ENCODE peak calls at places on chromosomes 13 and 19, in six cellular contexts. One of them, this sample, is unnamed.

GRCh38 chr19:44602071-44602470 is 11.3 kb upstream of the IGSF23 start:
- DNase-seq in T-cell: no peak
- DNase-seq in NCI-H1417: peak
- DNase-seq in NCI-H2029 treated with DMSO at 0.1 percent for 48 hours: peak
- DNase-seq in AG08396: no peak
- DNase-seq in occipital lobe: no peak
- DNase-seq in this sample: peak

GRCh38 chr13:75196112-75196855 is 285.7 kb downstream of the TBC1D4 start:
- DNase-seq in AG08396: no peak
- DNase-seq in NCI-H1417: no peak
- DNase-seq in occipital lobe: no peak
- DNase-seq in T-cell: no peak
- DNase-seq in NCI-H2029 treated with DMSO at 0.1 percent for 48 hours: no peak
- DNase-seq in this sample: no peak

GRCh38 chr19:45087531-45087930 is 5.4 kb upstream of the PPP1R37 start:
- DNase-seq in occipital lobe: no peak
- DNase-seq in NCI-H2029 treated with DMSO at 0.1 percent for 48 hours: no peak
- DNase-seq in AG08396: no peak
- DNase-seq in NCI-H1417: no peak
- DNase-seq in T-cell: peak
- DNase-seq in this sample: no peak

GRCh38 chr13:51923983-51924539 is 62.3 kb downstream of the CCDC70 start:
- DNase-seq in AG08396: no peak
- DNase-seq in T-cell: no peak
- DNase-seq in NCI-H2029 treated with DMSO at 0.1 percent for 48 hours: no peak
- DNase-seq in NCI-H1417: no peak
- DNase-seq in occipital lobe: no peak
- DNase-seq in this sample: no peak

GRCh38 chr13:42525035-42525504 is 48.9 kb upstream of the TNFSF11 start:
- DNase-seq in NCI-H1417: no peak
- DNase-seq in occipital lobe: no peak
- DNase-seq in T-cell: no peak
- DNase-seq in NCI-H2029 treated with DMSO at 0.1 percent for 48 hours: no peak
- DNase-seq in AG08396: no peak
- DNase-seq in this sample: no peak

GRCh38 chr13:44932171-44932849 is 57.0 kb downstream of the NUFIP1 start:
- DNase-seq in NCI-H2029 treated with DMSO at 0.1 percent for 48 hours: no peak
- DNase-seq in NCI-H1417: no peak
- DNase-seq in AG08396: no peak
- DNase-seq in T-cell: no peak
- DNase-seq in occipital lobe: no peak
- DNase-seq in this sample: no peak

GRCh38 chr19:40690699-40691420 is 409 bp upstream of the NUMBL start:
- DNase-seq in T-cell: peak
- DNase-seq in NCI-H1417: peak
- DNase-seq in NCI-H2029 treated with DMSO at 0.1 percent for 48 hours: peak
- DNase-seq in occipital lobe: peak
- DNase-seq in AG08396: peak
- DNase-seq in this sample: peak

GRCh38 chr19:11420894-11421606 is 1.9 kb upstream of the RGL3 start:
- DNase-seq in occipital lobe: no peak
- DNase-seq in NCI-H1417: no peak
- DNase-seq in NCI-H2029 treated with DMSO at 0.1 percent for 48 hours: no peak
- DNase-seq in AG08396: no peak
- DNase-seq in T-cell: no peak
- DNase-seq in this sample: no peak

GRCh38 chr13:26132756-26133155 is 80.9 kb upstream of the SHISA2 start:
- DNase-seq in occipital lobe: no peak
- DNase-seq in AG08396: peak
- DNase-seq in T-cell: no peak
- DNase-seq in NCI-H2029 treated with DMSO at 0.1 percent for 48 hours: no peak
- DNase-seq in NCI-H1417: no peak
- DNase-seq in this sample: no peak

GRCh38 chr19:14473073-14473790 is 1.9 kb downstream of the PTGER1 start:
- DNase-seq in T-cell: no peak
- DNase-seq in NCI-H2029 treated with DMSO at 0.1 percent for 48 hours: no peak
- DNase-seq in AG08396: no peak
- DNase-seq in occipital lobe: no peak
- DNase-seq in NCI-H1417: no peak
- DNase-seq in this sample: no peak

GRCh38 chr13:94329754-94330551 is 149.5 kb downstream of the DCT start:
- DNase-seq in T-cell: no peak
- DNase-seq in AG08396: peak
- DNase-seq in NCI-H2029 treated with DMSO at 0.1 percent for 48 hours: no peak
- DNase-seq in NCI-H1417: no peak
- DNase-seq in occipital lobe: no peak
- DNase-seq in this sample: no peak

This sample was measured in transverse colon.